ENCODE peak calls at places on chromosomes 6 and 20, in five cellular contexts. One of them, this sample, is unnamed.

GRCh38 chr6:96391776-96392175 is 129.8 kb upstream of the UFL1 start:
- DNase-seq in stimulated activated CD4-positive, alpha-beta T cell treated with anti-CD3 and anti-CD28 coated beads, Interleukin-15, amount 100 ng/mL, for 1 hour: no peak
- DNase-seq in aorta: no peak
- DNase-seq in GM04504: no peak
- DNase-seq in ELR: no peak
- DNase-seq in this sample: peak

GRCh38 chr20:9989066-9989724 is 45.6 kb upstream of the ANKEF1 start:
- DNase-seq in stimulated activated CD4-positive, alpha-beta T cell treated with anti-CD3 and anti-CD28 coated beads, Interleukin-15, amount 100 ng/mL, for 1 hour: no peak
- DNase-seq in GM04504: peak
- DNase-seq in aorta: no peak
- DNase-seq in ELR: peak
- DNase-seq in this sample: peak

GRCh38 chr6:161594412-161594811 is 320.6 kb upstream of the AGPAT4 start:
- DNase-seq in aorta: no peak
- DNase-seq in ELR: no peak
- DNase-seq in GM04504: no peak
- DNase-seq in stimulated activated CD4-positive, alpha-beta T cell treated with anti-CD3 and anti-CD28 coated beads, Interleukin-15, amount 100 ng/mL, for 1 hour: no peak
- DNase-seq in this sample: no peak

GRCh38 chr6:45786243-45786795 is 229.3 kb downstream of the CLIC5 start:
- DNase-seq in ELR: no peak
- DNase-seq in GM04504: no peak
- DNase-seq in aorta: no peak
- DNase-seq in stimulated activated CD4-positive, alpha-beta T cell treated with anti-CD3 and anti-CD28 coated beads, Interleukin-15, amount 100 ng/mL, for 1 hour: no peak
- DNase-seq in this sample: no peak

GRCh38 chr20:51269671-51270070 is 246.8 kb upstream of the KCNG1 start:
- DNase-seq in aorta: no peak
- DNase-seq in stimulated activated CD4-positive, alpha-beta T cell treated with anti-CD3 and anti-CD28 coated beads, Interleukin-15, amount 100 ng/mL, for 1 hour: no peak
- DNase-seq in GM04504: no peak
- DNase-seq in ELR: no peak
- DNase-seq in this sample: no peak

GRCh38 chr20:53434662-53435061 is 159.0 kb downstream of the ZNF217 start:
- DNase-seq in stimulated activated CD4-positive, alpha-beta T cell treated with anti-CD3 and anti-CD28 coated beads, Interleukin-15, amount 100 ng/mL, for 1 hour: no peak
- DNase-seq in GM04504: no peak
- DNase-seq in aorta: no peak
- DNase-seq in ELR: no peak
- DNase-seq in this sample: no peak

GRCh38 chr6:139402935-139403386 is 28.5 kb upstream of the CITED2 start:
- DNase-seq in ELR: peak
- DNase-seq in GM04504: peak
- DNase-seq in stimulated activated CD4-positive, alpha-beta T cell treated with anti-CD3 and anti-CD28 coated beads, Interleukin-15, amount 100 ng/mL, for 1 hour: no peak
- DNase-seq in aorta: no peak
- DNase-seq in this sample: peak

GRCh38 chr6:99618649-99619408 is 12.2 kb downstream of the PRDM13 start:
- DNase-seq in GM04504: no peak
- DNase-seq in stimulated activated CD4-positive, alpha-beta T cell treated with anti-CD3 and anti-CD28 coated beads, Interleukin-15, amount 100 ng/mL, for 1 hour: no peak
- DNase-seq in aorta: no peak
- DNase-seq in ELR: no peak
- DNase-seq in this sample: no peak

GRCh38 chr6:47203968-47204611 is 105.6 kb downstream of the TNFRSF21 start:
- DNase-seq in ELR: no peak
- DNase-seq in aorta: no peak
- DNase-seq in GM04504: no peak
- DNase-seq in stimulated activated CD4-positive, alpha-beta T cell treated with anti-CD3 and anti-CD28 coated beads, Interleukin-15, amount 100 ng/mL, for 1 hour: no peak
- DNase-seq in this sample: no peak

GRCh38 chr6:44120692-44121443 is 6.4 kb downstream of the MRPL14 start:
- DNase-seq in ELR: no peak
- DNase-seq in aorta: no peak
- DNase-seq in stimulated activated CD4-positive, alpha-beta T cell treated with anti-CD3 and anti-CD28 coated beads, Interleukin-15, amount 100 ng/mL, for 1 hour: no peak
- DNase-seq in GM04504: no peak
- DNase-seq in this sample: no peak

GRCh38 chr20:9353916-9354276 is 160.5 kb upstream of the LAMP5 start:
- DNase-seq in ELR: no peak
- DNase-seq in stimulated activated CD4-positive, alpha-beta T cell treated with anti-CD3 and anti-CD28 coated beads, Interleukin-15, amount 100 ng/mL, for 1 hour: no peak
- DNase-seq in aorta: no peak
- DNase-seq in GM04504: peak
- DNase-seq in this sample: no peak

GRCh38 chr6:123316733-123317323 is 319.9 kb downstream of the TRDN start:
- DNase-seq in ELR: peak
- DNase-seq in GM04504: no peak
- DNase-seq in stimulated activated CD4-positive, alpha-beta T cell treated with anti-CD3 and anti-CD28 coated beads, Interleukin-15, amount 100 ng/mL, for 1 hour: no peak
- DNase-seq in aorta: no peak
- DNase-seq in this sample: peak

GRCh38 chr20:50588034-50588736 is 78.0 kb downstream of the PTPN1 start:
- DNase-seq in ELR: peak
- DNase-seq in GM04504: peak
- DNase-seq in aorta: peak
- DNase-seq in stimulated activated CD4-positive, alpha-beta T cell treated with anti-CD3 and anti-CD28 coated beads, Interleukin-15, amount 100 ng/mL, for 1 hour: peak
- DNase-seq in this sample: peak

GRCh38 chr6:168095741-168096250 is 16.8 kb upstream of the FRMD1 start:
- DNase-seq in ELR: no peak
- DNase-seq in GM04504: no peak
- DNase-seq in stimulated activated CD4-positive, alpha-beta T cell treated with anti-CD3 and anti-CD28 coated beads, Interleukin-15, amount 100 ng/mL, for 1 hour: no peak
- DNase-seq in aorta: peak
- DNase-seq in this sample: no peak

GRCh38 chr20:43658068-43658722 is 8.7 kb upstream of the MYBL2 start:
- DNase-seq in aorta: peak
- DNase-seq in stimulated activated CD4-positive, alpha-beta T cell treated with anti-CD3 and anti-CD28 coated beads, Interleukin-15, amount 100 ng/mL, for 1 hour: no peak
- DNase-seq in ELR: peak
- DNase-seq in GM04504: no peak
- DNase-seq in this sample: no peak

GRCh38 chr6:40996591-40997247 is 42.3 kb downstream of the UNC5CL start:
- DNase-seq in stimulated activated CD4-positive, alpha-beta T cell treated with anti-CD3 and anti-CD28 coated beads, Interleukin-15, amount 100 ng/mL, for 1 hour: no peak
- DNase-seq in ELR: no peak
- DNase-seq in GM04504: no peak
- DNase-seq in aorta: no peak
- DNase-seq in this sample: peak

GRCh38 chr6:138614151-138614550 is 114.9 kb upstream of the NHSL1 start:
- DNase-seq in stimulated activated CD4-positive, alpha-beta T cell treated with anti-CD3 and anti-CD28 coated beads, Interleukin-15, amount 100 ng/mL, for 1 hour: no peak
- DNase-seq in aorta: no peak
- DNase-seq in GM04504: no peak
- DNase-seq in ELR: no peak
- DNase-seq in this sample: no peak

GRCh38 chr20:63735859-63736718 is at the start of gene LIME1:
- DNase-seq in stimulated activated CD4-positive, alpha-beta T cell treated with anti-CD3 and anti-CD28 coated beads, Interleukin-15, amount 100 ng/mL, for 1 hour: no peak
- DNase-seq in GM04504: no peak
- DNase-seq in aorta: peak
- DNase-seq in ELR: no peak
- DNase-seq in this sample: no peak

GRCh38 chr20:47775039-47775438 is 10.2 kb downstream of the SULF2 start:
- DNase-seq in GM04504: no peak
- DNase-seq in ELR: no peak
- DNase-seq in stimulated activated CD4-positive, alpha-beta T cell treated with anti-CD3 and anti-CD28 coated beads, Interleukin-15, amount 100 ng/mL, for 1 hour: no peak
- DNase-seq in aorta: no peak
- DNase-seq in this sample: no peak